ENCODE peak calls at places on chromosomes 7 and 10, in five cellular contexts. One of them, this sample, is unnamed.

GRCh38 chr10:114521250-114521649 is 116.9 kb upstream of the AFAP1L2 start:
- DNase-seq in A549: no peak
- DNase-seq in GM12878: no peak
- DNase-seq in HepG2: no peak
- DNase-seq in H1: no peak
- DNase-seq in this sample: no peak

GRCh38 chr10:50431791-50432190 is 180.5 kb upstream of the ASAH2 start:
- DNase-seq in A549: no peak
- DNase-seq in GM12878: peak
- DNase-seq in HepG2: no peak
- DNase-seq in H1: no peak
- DNase-seq in this sample: no peak

GRCh38 chr7:141989996-141990395 is 5.7 kb upstream of the MGAM start:
- DNase-seq in A549: no peak
- DNase-seq in GM12878: no peak
- DNase-seq in HepG2: no peak
- DNase-seq in H1: no peak
- DNase-seq in this sample: no peak

GRCh38 chr10:125424191-125424847 is 258.6 kb downstream of the TEX36 start:
- DNase-seq in A549: no peak
- DNase-seq in GM12878: no peak
- DNase-seq in HepG2: no peak
- DNase-seq in H1: no peak
- DNase-seq in this sample: no peak

GRCh38 chr10:84238909-84239308 is 2.4 kb downstream of the LRIT1 start:
- DNase-seq in A549: no peak
- DNase-seq in GM12878: no peak
- DNase-seq in HepG2: no peak
- DNase-seq in H1: no peak
- DNase-seq in this sample: no peak

GRCh38 chr10:87818505-87819273 is 663 bp upstream of the ATAD1 start:
- DNase-seq in A549: peak
- DNase-seq in GM12878: peak
- DNase-seq in HepG2: no peak
- DNase-seq in H1: no peak
- DNase-seq in this sample: peak

GRCh38 chr7:129779602-129780256 is 168.2 kb downstream of the NRF1 start:
- DNase-seq in A549: peak
- DNase-seq in GM12878: no peak
- DNase-seq in HepG2: peak
- DNase-seq in H1: peak
- DNase-seq in this sample: peak

GRCh38 chr10:95573953-95574604 is 12.9 kb upstream of the SORBS1 start:
- DNase-seq in A549: no peak
- DNase-seq in GM12878: no peak
- DNase-seq in HepG2: no peak
- DNase-seq in H1: no peak
- DNase-seq in this sample: no peak

GRCh38 chr7:122692769-122693309 is 6.1 kb downstream of the RNF133 start:
- DNase-seq in A549: no peak
- DNase-seq in GM12878: no peak
- DNase-seq in HepG2: no peak
- DNase-seq in H1: no peak
- DNase-seq in this sample: no peak

GRCh38 chr7:17299477-17299991 is 1.1 kb downstream of the AHR start:
- DNase-seq in A549: no peak
- DNase-seq in GM12878: no peak
- DNase-seq in HepG2: no peak
- DNase-seq in H1: no peak
- DNase-seq in this sample: no peak

GRCh38 chr10:57955076-57955475 is 312.6 kb downstream of the IPMK start:
- DNase-seq in A549: no peak
- DNase-seq in GM12878: no peak
- DNase-seq in HepG2: no peak
- DNase-seq in H1: no peak
- DNase-seq in this sample: no peak

GRCh38 chr7:29189743-29190201 is 4.8 kb upstream of the CHN2 start:
- DNase-seq in A549: peak
- DNase-seq in GM12878: no peak
- DNase-seq in HepG2: peak
- DNase-seq in H1: peak
- DNase-seq in this sample: peak

GRCh38 chr10:28859791-28860190 is 182.5 kb downstream of the BAMBI start:
- DNase-seq in A549: no peak
- DNase-seq in GM12878: no peak
- DNase-seq in HepG2: no peak
- DNase-seq in H1: no peak
- DNase-seq in this sample: no peak

GRCh38 chr10:132688580-132689420 is 97.1 kb downstream of the NKX6-2 start:
- DNase-seq in A549: no peak
- DNase-seq in GM12878: no peak
- DNase-seq in HepG2: no peak
- DNase-seq in H1: no peak
- DNase-seq in this sample: no peak

GRCh38 chr7:46651561-46652088 is 730.6 kb upstream of the IGFBP3 start:
- DNase-seq in A549: no peak
- DNase-seq in GM12878: peak
- DNase-seq in HepG2: no peak
- DNase-seq in H1: no peak
- DNase-seq in this sample: no peak

GRCh38 chr10:117805191-117805590 is 241.6 kb downstream of the RAB11FIP2 start:
- DNase-seq in A549: no peak
- DNase-seq in GM12878: no peak
- DNase-seq in HepG2: no peak
- DNase-seq in H1: no peak
- DNase-seq in this sample: no peak

GRCh38 chr10:123252779-123253178 is 98.6 kb downstream of the BUB3 start:
- DNase-seq in A549: no peak
- DNase-seq in GM12878: no peak
- DNase-seq in HepG2: no peak
- DNase-seq in H1: no peak
- DNase-seq in this sample: no peak
- TF ChIP-seq HDAC2 in A549: no peak
- TF ChIP-seq HDAC2 in GM12878: no peak
- TF ChIP-seq HDAC2 in HepG2: no peak
- TF ChIP-seq HDAC2 in H1: no peak
- TF ChIP-seq HDAC2 in this sample: no peak

GRCh38 chr7:43648725-43649406 is 66.0 kb downstream of the STK17A start:
- DNase-seq in A549: no peak
- DNase-seq in GM12878: peak
- DNase-seq in HepG2: no peak
- DNase-seq in H1: no peak
- DNase-seq in this sample: no peak
- TF ChIP-seq HDAC2 in A549: no peak
- TF ChIP-seq HDAC2 in GM12878: no peak
- TF ChIP-seq HDAC2 in HepG2: no peak
- TF ChIP-seq HDAC2 in H1: no peak
- TF ChIP-seq HDAC2 in this sample: no peak

GRCh38 chr7:151260471-151260870 is 12.0 kb upstream of the SMARCD3 start:
- DNase-seq in A549: no peak
- DNase-seq in GM12878: no peak
- DNase-seq in HepG2: no peak
- DNase-seq in H1: no peak
- DNase-seq in this sample: no peak
- TF ChIP-seq HDAC2 in A549: no peak
- TF ChIP-seq HDAC2 in GM12878: no peak
- TF ChIP-seq HDAC2 in HepG2: no peak
- TF ChIP-seq HDAC2 in H1: no peak
- TF ChIP-seq HDAC2 in this sample: no peak

GRCh38 chr7:106332186-106332585 is 47.4 kb upstream of the NAMPT start:
- DNase-seq in A549: no peak
- DNase-seq in GM12878: no peak
- DNase-seq in HepG2: no peak
- DNase-seq in H1: no peak
- DNase-seq in this sample: no peak

GRCh38 chr7:106326594-106327537 is 42.1 kb upstream of the NAMPT start:
- DNase-seq in A549: no peak
- DNase-seq in GM12878: no peak
- DNase-seq in HepG2: peak
- DNase-seq in H1: no peak
- DNase-seq in this sample: no peak

GRCh38 chr7:106327538-106328481 is 43.0 kb upstream of the NAMPT start:
- DNase-seq in A549: no peak
- DNase-seq in GM12878: no peak
- DNase-seq in HepG2: peak
- DNase-seq in H1: no peak
- DNase-seq in this sample: no peak

GRCh38 chr7:106329408-106329807 is 44.6 kb upstream of the NAMPT start:
- DNase-seq in A549: no peak
- DNase-seq in GM12878: no peak
- DNase-seq in HepG2: no peak
- DNase-seq in H1: no peak
- DNase-seq in this sample: no peak

GRCh38 chr7:106329971-106330733 is 45.4 kb upstream of the NAMPT start:
- DNase-seq in A549: no peak
- DNase-seq in GM12878: no peak
- DNase-seq in HepG2: no peak
- DNase-seq in H1: no peak
- DNase-seq in this sample: no peak
- TF ChIP-seq HDAC2 in A549: no peak
- TF ChIP-seq HDAC2 in GM12878: no peak
- TF ChIP-seq HDAC2 in HepG2: no peak
- TF ChIP-seq HDAC2 in H1: no peak
- TF ChIP-seq HDAC2 in this sample: no peak

DNA sequence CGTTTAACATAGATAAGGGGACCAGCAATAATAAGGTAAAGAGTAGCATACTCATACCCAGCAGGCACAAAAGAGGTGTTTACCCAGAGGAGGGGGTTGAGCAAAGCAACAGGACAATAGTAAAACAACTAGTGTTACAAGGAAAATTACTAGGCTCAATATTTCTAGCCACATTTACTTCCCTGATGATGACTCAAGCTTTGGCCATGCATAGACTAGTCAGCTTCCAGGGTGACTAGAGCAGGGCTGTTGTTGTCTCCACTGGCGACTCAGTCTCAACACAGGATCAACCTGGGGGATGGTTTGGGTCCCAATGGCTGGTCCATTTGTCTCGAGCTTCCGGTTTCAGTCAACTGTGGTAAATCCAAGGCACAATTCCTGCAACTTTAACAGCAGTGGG is 217.7 kb upstream of the KCND2 start:
- DNase-seq in A549: no peak
- DNase-seq in GM12878: no peak
- DNase-seq in HepG2: no peak
- DNase-seq in H1: no peak
- DNase-seq in this sample: no peak
- TF ChIP-seq HDAC2 in A549: no peak
- TF ChIP-seq HDAC2 in GM12878: no peak
- TF ChIP-seq HDAC2 in HepG2: no peak
- TF ChIP-seq HDAC2 in H1: no peak
- TF ChIP-seq HDAC2 in this sample: no peak

DNA sequence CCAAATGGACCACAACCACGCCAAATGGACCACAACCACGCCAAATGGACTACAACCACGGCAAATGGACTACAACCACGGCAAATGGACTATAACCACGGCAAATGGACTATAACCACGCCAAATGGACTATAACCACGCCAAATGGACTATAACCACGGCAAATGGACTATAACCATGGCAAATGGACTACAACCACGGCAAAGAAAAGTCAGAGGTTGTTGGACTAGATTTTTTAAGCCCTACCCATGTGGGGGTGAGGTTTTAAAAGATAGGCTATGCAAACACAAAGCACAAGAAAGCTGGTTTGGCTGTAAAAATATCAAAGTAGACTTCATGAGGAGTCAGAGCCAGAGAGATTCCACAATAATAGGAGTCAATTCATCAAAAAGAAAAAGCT is 55.8 kb downstream of the NCAPG2 start:
- DNase-seq in A549: no peak
- DNase-seq in GM12878: no peak
- DNase-seq in HepG2: peak
- DNase-seq in H1: no peak
- DNase-seq in this sample: no peak
- TF ChIP-seq HDAC2 in A549: no peak
- TF ChIP-seq HDAC2 in GM12878: no peak
- TF ChIP-seq HDAC2 in HepG2: no peak
- TF ChIP-seq HDAC2 in H1: no peak
- TF ChIP-seq HDAC2 in this sample: no peak

This sample was measured in K562.